ENCODE peak calls at places on chromosomes 11 and 22, in six cellular contexts. Z is amniotic stem cell, R is body of pancreas, A is AG08396, O is psoas muscle, C is aorta. F is an unnamed sample.

GRCh38 chr22:22735695-22736611 is 91.5 kb downstream of the GGTLC2 start:
- DNase-seq in Z (no peak), R (no peak), A (no peak), O (no peak), C (no peak), F (no peak)

GRCh38 chr11:2097356-2097997 is 41.7 kb downstream of the IGF2 start:
- DNase-seq in Z (peak; percentile 70), R (peak; percentile 59), A (peak; percentile 89), O (peak; percentile 85), C (peak; percentile 80), F (no peak)

GRCh38 chr22:29570456-29570855 is 10.5 kb downstream of the NIPSNAP1 start:
- DNase-seq in Z (no peak), R (no peak), A (no peak), O (no peak), C (no peak), F (no peak)

GRCh38 chr22:49765951-49766350 is 61.7 kb downstream of the BRD1 start:
- DNase-seq in Z (no peak), R (no peak), A (no peak), O (peak; percentile 53), C (peak; percentile 54), F (no peak)

GRCh38 chr11:42407379-42407778 is 904.4 kb upstream of the API5 start:
- DNase-seq in Z (no peak), R (no peak), A (no peak), O (no peak), C (no peak), F (no peak)

GRCh38 chr11:99037057-99037456 is 16.3 kb downstream of the CNTN5 start:
- DNase-seq in Z (no peak), R (no peak), A (no peak), O (no peak), C (no peak), F (no peak)

GRCh38 chr11:57482782-57483569 is 22.6 kb downstream of the RTN4RL2 start:
- DNase-seq in Z (no peak), R (no peak), A (peak; percentile 82), O (peak; percentile 70), C (peak; percentile 85), F (peak; percentile 44)

GRCh38 chr11:55655096-55655495 is 6.9 kb upstream of the OR4C6 start:
- DNase-seq in Z (no peak), R (no peak), A (no peak), O (no peak), C (no peak), F (no peak)

GRCh38 chr11:129785383-129786111 is 30.1 kb upstream of the TMEM45B start:
- DNase-seq in Z (no peak), R (no peak), A (no peak), O (no peak), C (no peak), F (no peak)

GRCh38 chr11:125281831-125282595 is 117.5 kb downstream of the PKNOX2 start:
- DNase-seq in Z (no peak), R (no peak), A (no peak), O (no peak), C (no peak), F (no peak)

F was measured in stimulated activated effector memory CD8-positive, alpha-beta T cell treated with anti-CD3 and anti-CD28 coated beads, Interleukin-12 subunit alpha, Interleukin-12 subunit beta, amount 100 ng/mL, for 72 hours.